ENCODE peak calls at places on chromosome 15, in nine cellular contexts. J, S, H, K, T, O, D, N and M are unnamed samples.

GRCh38 chr15:67571643-67572415 is 29.3 kb downstream of the MAP2K5 start:
- DNase-seq in N (peak; percentile 59), D (no peak), S (peak; percentile 55), J (no peak), K (no peak), T (no peak), O (no peak), H (no peak), M (no peak)

GRCh38 chr15:65246026-65246714 is 34.9 kb upstream of the CILP start:
- DNase-seq in O (no peak), H (no peak), D (no peak), J (no peak), N (no peak), K (no peak), S (no peak), T (no peak), M (peak; percentile 46)

GRCh38 chr15:66494262-66494661 is 3.3 kb downstream of the SNAPC5 start:
- DNase-seq in N (no peak), H (no peak), D (no peak), S (no peak), O (no peak), T (no peak), K (no peak), J (no peak), M (no peak)

GRCh38 chr15:64902863-64903262 is 8.8 kb upstream of the ANKDD1A start:
- DNase-seq in H (no peak), D (no peak), K (no peak), O (no peak), J (no peak), N (no peak), S (no peak), T (no peak), M (no peak)

GRCh38 chr15:79339588-79340314 is 28.8 kb downstream of the TMED3 start:
- DNase-seq in J (no peak), D (no peak), H (no peak), T (no peak), S (no peak), K (no peak), O (no peak), N (peak; percentile 60), M (no peak)

GRCh38 chr15:56523521-56523920 is 58.6 kb upstream of the MNS1 start:
- DNase-seq in H (no peak), D (no peak), K (no peak), J (no peak), O (no peak), S (no peak), T (no peak), N (no peak), M (no peak)

GRCh38 chr15:92018535-92019239 is 165.2 kb downstream of the SLCO3A1 start:
- DNase-seq in J (no peak), H (no peak), T (no peak), S (no peak), D (no peak), K (no peak), O (no peak), N (no peak), M (no peak)

GRCh38 chr15:95086543-95087252 is 855.3 kb downstream of the MCTP2 start:
- DNase-seq in T (no peak), H (no peak), N (peak; percentile 76), K (no peak), D (no peak), J (no peak), O (no peak), S (no peak), M (no peak)

GRCh38 chr15:68682330-68682729 is 103.5 kb downstream of the CORO2B start:
- DNase-seq in T (peak; percentile 3), N (no peak), J (no peak), O (no peak), S (no peak), K (no peak), D (no peak), H (no peak), M (peak; percentile 2)

GRCh38 chr15:69098688-69099087 is 61.7 kb upstream of the GLCE start:
- DNase-seq in O (no peak), T (no peak), S (no peak), K (no peak), N (no peak), D (no peak), H (no peak), J (no peak), M (no peak)

GRCh38 chr15:97941572-97941971 is 18.9 kb upstream of the ARRDC4 start:
- DNase-seq in K (no peak), O (peak; percentile 66), N (no peak), J (no peak), T (no peak), H (no peak), S (no peak), D (no peak), M (no peak)

GRCh38 chr15:98067339-98067738 is 106.8 kb downstream of the ARRDC4 start:
- DNase-seq in T (no peak), N (peak; percentile 4), S (no peak), D (no peak), K (no peak), J (no peak), O (no peak), H (no peak), M (no peak)

GRCh38 chr15:101168463-101168824 is 83.4 kb downstream of the CHSY1 start:
- DNase-seq in J (no peak), T (no peak), N (peak; percentile 65), O (peak; percentile 45), K (peak; percentile 92), D (no peak), S (no peak), H (no peak), M (no peak)

GRCh38 chr15:77387355-77388105 is 32.4 kb downstream of the PEAK1 start:
- DNase-seq in K (no peak), N (peak; percentile 16), H (no peak), O (no peak), T (no peak), J (no peak), S (no peak), D (no peak), M (no peak)

GRCh38 chr15:94336817-94337537 is 105.6 kb downstream of the MCTP2 start:
- DNase-seq in J (no peak), H (no peak), S (no peak), O (no peak), N (no peak), D (no peak), T (no peak), K (no peak), M (no peak)

DNA sequence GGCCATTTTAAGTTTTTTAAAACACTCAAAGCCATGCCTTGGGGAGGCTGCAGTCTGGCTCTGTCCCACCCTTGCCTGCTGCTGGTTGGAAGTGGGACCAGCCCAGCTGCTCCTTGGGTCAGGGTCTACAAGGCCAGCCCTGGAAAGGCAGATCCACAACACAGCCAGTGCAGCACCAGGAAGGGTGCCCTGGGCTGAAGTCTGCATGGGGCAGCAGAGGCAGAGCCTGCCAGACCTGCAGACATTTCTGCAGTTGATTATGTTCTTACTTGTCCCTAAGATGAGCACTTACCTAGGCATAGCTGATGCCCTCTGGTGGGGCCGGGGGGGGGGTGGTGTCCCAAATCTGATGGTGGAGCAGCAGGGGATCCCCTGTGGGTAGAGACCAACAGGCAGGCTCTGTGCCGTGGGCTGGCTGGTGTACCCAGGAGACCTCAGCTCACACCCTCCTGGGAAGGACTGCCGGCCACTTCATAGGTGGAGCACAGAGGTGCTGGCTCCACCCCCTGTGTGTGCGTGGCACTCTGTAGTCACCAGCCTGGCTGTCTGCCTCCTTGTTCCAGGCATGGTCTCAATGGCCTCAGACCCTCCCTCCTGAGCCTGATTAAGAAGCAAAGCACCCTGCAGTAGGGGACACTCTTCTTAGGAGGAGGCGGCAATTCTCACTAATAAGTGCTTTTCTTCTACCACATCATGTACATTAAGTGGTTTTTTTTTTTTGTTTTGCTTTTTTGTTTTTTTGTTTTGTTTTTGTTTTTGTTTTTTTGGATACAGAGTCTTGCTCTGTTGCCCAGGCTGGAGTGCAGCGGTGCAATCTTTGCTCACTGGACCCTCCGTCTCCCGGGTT is 97.4 kb upstream of the KLF13 start:
- DNase-seq in N (no peak), O (peak; percentile 52), H (no peak), S (peak; percentile 87), T (no peak), K (no peak), D (no peak), J (no peak), M (no peak)
- TF ChIP-seq POLR2A in N (no peak), O (peak; percentile 40), H (no peak), S (peak; percentile 67), T (no peak), K (no peak), D (no peak), J (no peak), M (no peak)

GRCh38 chr15:83973816-83974215 is 261.8 kb upstream of the GOLGA6L4 start:
- DNase-seq in H (no peak), D (no peak), N (peak; percentile 4), S (no peak), O (no peak), J (no peak), K (no peak), T (no peak), M (no peak)
- TF ChIP-seq CTCF in H (peak; percentile 13), D (no peak), N (peak; percentile 7), S (no peak), O (peak; percentile 32), J (peak; percentile 13), K (no peak), T (no peak), M (no peak)

GRCh38 chr15:75758071-75758872 is 45.6 kb upstream of the CSPG4 start:
- DNase-seq in T (peak; percentile 88), D (peak; percentile 87), J (no peak), K (peak; percentile 97), S (peak; percentile 93), O (peak; percentile 95), H (peak; percentile 96), N (peak; percentile 79), M (peak; percentile 90)
- TF ChIP-seq POLR2A in T (peak; percentile 14), D (no peak), J (no peak), K (no peak), S (peak; percentile 46), O (peak; percentile 69), H (no peak), N (no peak), M (no peak)

GRCh38 chr15:43799209-43799944 is 643 bp downstream of the SERINC4 start:
- DNase-seq in O (peak; percentile 23), T (no peak), N (no peak), S (peak; percentile 32), H (no peak), D (no peak), K (no peak), J (no peak), M (no peak)
- TF ChIP-seq CTCF in O (no peak), T (no peak), N (no peak), S (peak; percentile 9), H (no peak), D (no peak), K (no peak), J (no peak), M (no peak)

DNA sequence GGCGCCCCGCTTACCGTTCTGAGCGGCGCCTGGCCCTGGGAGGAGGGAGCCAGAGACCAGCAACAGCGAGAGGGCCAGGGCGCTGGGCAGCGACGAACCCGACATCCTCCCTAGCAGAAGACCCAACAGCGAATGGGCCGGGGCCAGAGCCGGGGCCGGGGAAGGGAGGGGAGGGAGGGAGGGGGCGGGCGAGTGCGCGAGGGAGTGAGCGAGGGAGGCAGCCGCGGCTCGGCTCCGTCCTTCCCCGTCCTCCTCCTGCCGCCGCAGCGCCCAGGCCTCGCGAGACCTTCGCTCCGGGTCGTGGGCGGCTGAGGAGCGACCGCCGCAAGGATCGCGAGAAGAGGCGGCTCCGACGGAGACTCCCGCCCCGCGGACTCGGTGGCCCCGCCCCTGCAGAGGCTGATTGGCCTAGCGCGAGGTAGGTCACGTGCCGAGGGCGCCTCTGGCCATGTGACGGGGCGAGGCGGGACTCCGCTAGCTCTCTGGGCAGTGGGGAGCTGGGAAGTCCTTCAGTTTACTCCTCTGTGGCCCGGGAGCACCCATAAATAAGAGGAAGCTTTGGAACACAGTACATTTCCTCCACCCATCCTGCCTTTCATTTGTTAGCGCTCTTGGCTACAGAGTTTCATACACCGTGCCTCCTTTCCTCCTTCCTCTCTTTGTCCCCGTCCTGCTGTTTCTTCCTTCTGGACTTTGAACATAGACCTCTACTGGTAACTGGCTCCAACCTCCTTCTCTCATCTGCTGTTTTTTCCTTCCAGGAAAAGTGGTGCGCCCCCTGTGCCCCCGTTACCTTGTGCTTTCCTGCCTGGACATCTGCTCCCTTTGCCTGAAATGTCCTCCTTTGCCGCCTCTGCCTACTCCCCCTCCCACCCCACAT is at the start of gene NPTN:
- DNase-seq in J (peak; percentile 87), N (peak; percentile 96), O (peak; percentile 99), H (peak; percentile 99), D (peak; percentile 99), T (peak; percentile 99), S (peak; percentile 99), K (peak; percentile 99), M (peak; percentile 98)
- TF ChIP-seq POLR2A in J (peak; percentile 54), N (peak; percentile 85), O (peak; percentile 89), H (peak; percentile 17), D (peak; percentile 61), T (peak; percentile 26), S (peak; percentile 86), K (no peak), M (peak; percentile 78)